ENCODE peak calls at places on chromosomes 6 and 20, in four cellular contexts. T is GM12878, Y is HepG2, K is H1. P is an unnamed sample.

GRCh38 chr20:2114560-2114959 is 12.9 kb downstream of the STK35 start:
- DNase-seq in T (no peak), Y (no peak), K (no peak), P (no peak)

GRCh38 chr6:143337201-143337949 is 113.1 kb downstream of the ADAT2 start:
- DNase-seq in T (no peak), Y (peak; percentile 16), K (peak; percentile 70), P (peak; percentile 42)

GRCh38 chr6:119390276-119390793 is 40.8 kb upstream of the MAN1A1 start:
- DNase-seq in T (no peak), Y (no peak), K (no peak), P (no peak)

GRCh38 chr6:168029459-168030217 is 32.2 kb downstream of the KIF25 start:
- DNase-seq in T (no peak), Y (no peak), K (no peak), P (no peak)

GRCh38 chr6:11711994-11712698 is 66.5 kb downstream of the ADTRP start:
- DNase-seq in T (no peak), Y (no peak), K (no peak), P (no peak)

GRCh38 chr20:21352703-21353102 is 44.6 kb downstream of the NKX2-4 start:
- DNase-seq in T (no peak), Y (peak; percentile 51), K (no peak), P (no peak)

GRCh38 chr6:88365230-88365629 is 199.1 kb upstream of the CNR1 start:
- DNase-seq in T (no peak), Y (no peak), K (no peak), P (no peak)

GRCh38 chr20:51172558-51173428 is 149.9 kb upstream of the KCNG1 start:
- DNase-seq in T (no peak), Y (no peak), K (no peak), P (no peak)

GRCh38 chr6:159595173-159595572 is 97.9 kb downstream of the SOD2 start:
- DNase-seq in T (no peak), Y (no peak), K (no peak), P (no peak)

GRCh38 chr6:15073344-15073789 is 172.5 kb upstream of the JARID2 start:
- DNase-seq in T (peak; percentile 41), Y (no peak), K (no peak), P (no peak)

GRCh38 chr20:32626859-32627636 is 41.9 kb upstream of the NOL4L start:
- DNase-seq in T (no peak), Y (no peak), K (no peak), P (no peak)

GRCh38 chr6:11618533-11618932 is 81.0 kb downstream of the TMEM170B start:
- DNase-seq in T (peak; percentile 13), Y (no peak), K (no peak), P (no peak)

GRCh38 chr20:47610247-47610944 is 108.7 kb downstream of the NCOA3 start:
- DNase-seq in T (peak; percentile 33), Y (no peak), K (no peak), P (no peak)

GRCh38 chr20:48298851-48299484 is 513.7 kb upstream of the SULF2 start:
- DNase-seq in T (no peak), Y (peak; percentile 73), K (no peak), P (no peak)

GRCh38 chr6:24125980-24126379 is at the start of gene NRSN1:
- DNase-seq in T (no peak), Y (peak; percentile 33), K (peak; percentile 19), P (peak; percentile 32)

GRCh38 chr6:117627533-117627932 is 25.2 kb upstream of the GOPC start:
- DNase-seq in T (no peak), Y (no peak), K (no peak), P (no peak)

GRCh38 chr6:24667378-24667803 is 514 bp downstream of the ACOT13 start:
- DNase-seq in T (no peak), Y (peak; percentile 54), K (no peak), P (no peak)

GRCh38 chr20:36301359-36302119 is 4.6 kb upstream of the DLGAP4 start:
- DNase-seq in T (no peak), Y (no peak), K (no peak), P (no peak)

GRCh38 chr6:56749632-56750151 is 107.0 kb upstream of the DST start:
- DNase-seq in T (no peak), Y (peak; percentile 49), K (no peak), P (no peak)

GRCh38 chr6:76043690-76044089 is 28.8 kb downstream of the IMPG1 start:
- DNase-seq in T (no peak), Y (no peak), K (no peak), P (no peak)

GRCh38 chr6:166581091-166581511 is 5.4 kb downstream of the RAMACL start:
- DNase-seq in T (no peak), Y (no peak), K (no peak), P (no peak)

GRCh38 chr20:61819484-61819846 is 246.2 kb downstream of the TAF4 start:
- DNase-seq in T (no peak), Y (no peak), K (no peak), P (no peak)

GRCh38 chr6:98657764-98658163 is 176.6 kb upstream of the POU3F2 start:
- DNase-seq in T (no peak), Y (peak; percentile 18), K (no peak), P (no peak)

GRCh38 chr6:74333406-74333805 is 637.4 kb downstream of the CD109 start:
- DNase-seq in T (no peak), Y (no peak), K (no peak), P (no peak)

GRCh38 chr6:74598473-74599393 is 607.1 kb downstream of the COL12A1 start:
- DNase-seq in T (peak; percentile 81), Y (no peak), K (no peak), P (no peak)

GRCh38 chr6:118297821-118298220 is 250.3 kb upstream of the PLN start:
- DNase-seq in T (no peak), Y (no peak), K (no peak), P (no peak)

GRCh38 chr20:23002276-23002675 is 32.8 kb upstream of the SSTR4 start:
- DNase-seq in T (no peak), Y (no peak), K (no peak), P (no peak)

GRCh38 chr20:37288091-37288490 is 1.4 kb upstream of the MANBAL start:
- DNase-seq in T (no peak), Y (no peak), K (no peak), P (no peak)

GRCh38 chr6:146905313-146905712 is 298.9 kb upstream of the STXBP5 start:
- DNase-seq in T (no peak), Y (peak; percentile 15), K (no peak), P (no peak)

GRCh38 chr20:12914804-12915203 is 94.0 kb upstream of the SPTLC3 start:
- DNase-seq in T (no peak), Y (peak; percentile 64), K (no peak), P (no peak)

GRCh38 chr20:58707770-58708169 is 15.2 kb downstream of the NPEPL1 start:
- DNase-seq in T (no peak), Y (no peak), K (no peak), P (no peak)

GRCh38 chr6:33765368-33765767 is 18.7 kb upstream of the IP6K3 start:
- DNase-seq in T (no peak), Y (no peak), K (no peak), P (no peak)

GRCh38 chr20:32482251-32483220 is 102.6 kb downstream of the NOL4L start:
- DNase-seq in T (no peak), Y (no peak), K (no peak), P (no peak)

GRCh38 chr6:33616113-33616512 is 5.0 kb upstream of the ITPR3 start:
- DNase-seq in T (no peak), Y (no peak), K (no peak), P (no peak)

DNA sequence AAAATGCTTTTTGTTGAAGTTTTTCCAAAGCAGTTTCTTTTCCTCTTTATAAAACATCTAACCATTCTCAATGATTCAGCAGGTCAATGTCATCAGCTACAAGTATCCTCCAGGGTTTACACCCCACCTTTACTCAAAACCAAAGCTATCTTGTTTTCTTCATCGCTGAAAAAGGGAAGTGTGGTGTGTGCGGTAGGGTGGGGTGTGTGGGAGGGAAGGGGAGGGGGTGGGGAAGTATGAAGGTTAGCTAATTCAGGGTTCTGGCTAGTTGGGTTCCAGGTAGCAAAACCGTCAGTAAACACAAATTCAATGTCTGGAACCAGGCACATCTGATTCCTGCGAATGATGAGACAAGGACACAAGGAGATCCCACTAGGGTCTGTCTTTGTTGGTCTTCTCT is 189.6 kb downstream of the GJA10 start:
- DNase-seq in T (peak; percentile 19), Y (no peak), K (no peak), P (no peak)
- TF ChIP-seq SUZ12 in T (no peak), Y (no peak), K (no peak), P (no peak)

GRCh38 chr6:82249381-82250253 is 2.1 kb upstream of the IBTK start:
- DNase-seq in T (no peak), Y (no peak), K (no peak), P (no peak)
- H3K9ac ChIP-seq in T (no peak overlapping the region), Y (no peak overlapping the region), K (no peak overlapping the region), P (no peak overlapping the region)

GRCh38 chr20:59829415-59830106 is 103.9 kb downstream of the SYCP2 start:
- DNase-seq in T (no peak), Y (no peak), K (no peak), P (no peak)
- TF ChIP-seq YY1 in T (no peak), Y (no peak), K (no peak), P (no peak)

DNA sequence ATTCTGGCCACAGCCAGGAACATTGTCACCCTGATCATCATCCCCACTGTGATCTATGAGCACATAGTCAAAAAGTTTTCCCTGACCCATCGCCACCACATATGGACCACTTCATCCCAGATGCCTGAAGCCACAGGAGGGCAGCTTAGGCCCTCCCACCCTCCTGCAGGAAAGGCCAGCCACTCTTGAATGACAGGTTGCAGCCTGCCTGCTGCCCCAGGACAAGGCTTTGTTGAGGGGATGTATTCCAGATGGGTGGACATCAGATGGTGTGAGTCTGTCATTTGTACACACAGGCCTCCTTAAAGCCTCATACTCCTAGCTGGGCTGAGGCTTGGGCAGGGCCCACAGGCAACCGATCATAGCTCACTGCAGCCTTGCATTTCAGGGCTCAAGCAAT is 30.8 kb downstream of the DPPA5 start:
- DNase-seq in T (no peak), Y (no peak), K (no peak), P (no peak)
- TF ChIP-seq SUZ12 in T (no peak), Y (no peak), K (no peak), P (no peak)

GRCh38 chr6:45486739-45487138 is 109.0 kb upstream of the SUPT3H start:
- DNase-seq in T (peak; percentile 9), Y (no peak), K (no peak), P (no peak)

GRCh38 chr6:45480697-45481415 is 103.1 kb upstream of the SUPT3H start:
- DNase-seq in T (no peak), Y (no peak), K (no peak), P (no peak)

GRCh38 chr6:45479834-45480696 is 102.3 kb upstream of the SUPT3H start:
- DNase-seq in T (no peak), Y (no peak), K (no peak), P (no peak)

GRCh38 chr6:45483021-45483420 is 105.3 kb upstream of the SUPT3H start:
- DNase-seq in T (no peak), Y (no peak), K (no peak), P (no peak)

GRCh38 chr6:45483501-45483900 is 105.8 kb upstream of the SUPT3H start:
- DNase-seq in T (no peak), Y (no peak), K (no peak), P (no peak)
- H3K9ac ChIP-seq in T (no peak overlapping the region), Y (no peak overlapping the region), K (no peak overlapping the region), P (no peak overlapping the region)